ENCODE peak calls at places on chromosomes 6 and 20, in six cellular contexts. L, Q, U, D, K and H are unnamed samples.
A peak's percentile ranks its signal among the peaks of the same experiment; 100 is the strongest.

GRCh38 chr20:10427060-10427692 is 6.8 kb downstream of the MKKS start:
- DNase-seq in U (peak; percentile 76), K (peak; percentile 69), L (no peak), D (peak; percentile 14), Q (no peak), H (no peak)

GRCh38 chr6:25449774-25450173 is 170.6 kb downstream of the CARMIL1 start:
- DNase-seq in Q (no peak), K (peak; percentile 14), D (no peak), U (no peak), L (no peak), H (no peak)

GRCh38 chr6:29809249-29809648 is 18.4 kb upstream of the HLA-G start:
- DNase-seq in K (no peak), D (no peak), L (no peak), U (no peak), Q (no peak), H (no peak)

GRCh38 chr6:108294787-108295625 is at the start of gene AFG1L:
- DNase-seq in K (peak; percentile 87), Q (peak; percentile 89), L (peak; percentile 86), D (peak; percentile 83), U (peak; percentile 93), H (peak; percentile 82)

GRCh38 chr20:31517373-31517772 is 3.1 kb downstream of the HM13 start:
- DNase-seq in D (no peak), K (peak; percentile 45), L (no peak), Q (no peak), U (peak; percentile 71), H (no peak)

GRCh38 chr6:165987483-165988305 is 180.0 kb downstream of the TBXT start:
- DNase-seq in Q (no peak), L (no peak), U (peak; percentile 62), K (peak; percentile 92), D (no peak), H (no peak)

GRCh38 chr20:63273635-63274380 is 1.2 kb downstream of the ARFGAP1 start:
- DNase-seq in D (no peak), U (peak; percentile 74), Q (no peak), K (peak; percentile 84), L (no peak), H (no peak)

GRCh38 chr20:60589624-60590023 is 631.4 kb downstream of the CDH26 start:
- DNase-seq in L (no peak), K (no peak), U (peak; percentile 34), Q (no peak), D (no peak), H (peak; percentile 46)

GRCh38 chr6:137697267-137697938 is 169.7 kb upstream of the TNFAIP3 start:
- DNase-seq in U (peak; percentile 71), Q (no peak), L (no peak), K (peak; percentile 45), D (no peak), H (no peak)
- TF ChIP-seq CTCF in U (peak; percentile 14), Q (no peak), L (no peak), K (no peak), D (no peak), H (no peak)

GRCh38 chr6:131631625-131632284 is 3.7 kb upstream of the MED23 start:
- DNase-seq in Q (no peak), U (no peak), K (no peak), D (no peak), L (no peak), H (no peak)

GRCh38 chr6:131628726-131629125 is 684 bp upstream of the MED23 start:
- DNase-seq in Q (no peak), D (no peak), L (no peak), K (no peak), U (no peak), H (no peak)

GRCh38 chr6:131629656-131630055 is 1.6 kb upstream of the MED23 start:
- DNase-seq in U (no peak), D (no peak), K (no peak), Q (no peak), L (no peak), H (no peak)

DNA sequence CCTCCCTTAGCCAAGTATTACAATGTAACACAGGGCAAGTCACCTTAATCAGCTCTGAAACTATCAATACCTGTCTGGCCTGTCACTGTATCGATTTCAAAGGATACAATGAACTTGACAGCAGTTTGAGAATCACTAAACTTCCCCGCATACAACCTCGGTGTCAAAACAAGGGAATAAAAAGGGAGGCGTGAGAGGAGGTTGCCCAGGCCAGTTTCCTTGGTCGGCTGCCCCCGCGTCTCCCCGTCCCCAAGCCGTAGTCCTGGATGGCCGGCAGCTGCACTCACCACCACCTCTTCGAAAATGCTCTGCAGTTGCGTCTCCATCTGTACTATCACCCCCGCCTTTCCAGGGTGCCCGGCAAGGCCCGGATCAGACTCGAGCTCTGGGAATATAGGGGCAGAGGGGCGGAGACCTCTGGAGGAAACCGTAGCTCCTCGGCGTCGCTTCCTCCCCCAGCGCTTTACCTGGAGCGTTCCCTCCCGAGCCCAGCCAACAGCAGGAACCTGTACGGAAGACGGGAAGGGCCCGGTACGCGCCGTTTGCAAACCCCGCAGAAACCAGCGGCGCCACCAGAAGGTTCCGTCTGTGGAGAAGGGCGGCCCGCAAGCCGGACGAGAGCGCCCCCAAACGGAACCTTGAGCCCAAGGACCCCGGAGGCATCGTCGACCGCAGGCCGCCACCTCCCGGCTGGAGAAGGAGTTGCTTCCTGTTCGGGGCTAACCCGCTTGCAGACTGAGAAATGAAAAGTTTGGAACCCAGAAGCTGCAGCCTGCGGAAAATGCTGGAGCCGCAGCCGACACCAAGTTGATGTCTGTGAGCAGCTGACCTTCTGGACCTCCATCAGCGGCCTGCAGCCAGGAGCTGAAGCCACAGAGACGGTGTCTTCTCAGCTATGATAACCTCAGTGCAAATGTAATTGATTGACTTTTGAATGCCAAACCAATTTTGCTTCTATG is at the start of gene MED23:
- DNase-seq in K (peak; percentile 93), U (peak; percentile 97), D (peak; percentile 97), L (peak; percentile 87), Q (peak; percentile 98), H (peak; percentile 98)
- TF ChIP-seq CTCF in K (peak; percentile 100), U (peak; percentile 99), D (peak; percentile 99), L (peak; percentile 99), Q (peak; percentile 62), H (peak; percentile 85)

GRCh38 chr6:11747021-11747420 is 31.6 kb downstream of the ADTRP start:
- DNase-seq in U (no peak), D (no peak), K (peak; percentile 12), Q (no peak), L (no peak), H (no peak)

GRCh38 chr6:11744753-11745152 is 33.9 kb downstream of the ADTRP start:
- DNase-seq in U (peak; percentile 50), K (peak; percentile 52), D (no peak), L (no peak), Q (no peak), H (no peak)

GRCh38 chr6:11750682-11751081 is 27.9 kb downstream of the ADTRP start:
- DNase-seq in K (peak; percentile 23), Q (no peak), U (peak; percentile 64), D (no peak), L (no peak), H (no peak)

GRCh38 chr6:11752350-11752749 is 26.3 kb downstream of the ADTRP start:
- DNase-seq in D (no peak), U (no peak), Q (no peak), K (no peak), L (no peak), H (no peak)

DNA sequence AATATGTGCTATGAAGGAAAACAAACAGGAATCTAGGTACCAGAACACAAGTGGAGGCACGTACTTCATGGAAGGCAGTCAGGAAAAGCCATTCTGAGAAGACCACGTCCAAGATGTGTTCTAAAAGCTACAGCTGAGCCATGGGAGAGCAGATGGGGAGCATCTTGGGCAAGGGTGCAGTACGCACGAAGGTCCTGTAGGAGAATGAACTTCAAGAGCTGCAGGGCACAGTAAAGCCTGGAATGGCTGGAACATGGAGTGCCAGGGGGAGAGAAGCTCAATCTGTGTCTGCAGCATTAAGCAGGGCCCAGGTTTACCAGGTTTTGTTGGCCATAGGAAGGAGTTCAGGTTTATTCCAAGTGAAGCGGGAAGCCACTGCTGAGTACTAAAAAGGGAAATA is 30.0 kb downstream of the ADTRP start:
- DNase-seq in D (no peak), L (no peak), Q (no peak), K (no peak), U (no peak), H (no peak)
- TF ChIP-seq CTCF in D (no peak), L (no peak), Q (no peak), K (peak; percentile 25), U (no peak), H (no peak)

GRCh38 chr6:91428953-91429560 is 842.2 kb upstream of the MAP3K7 start:
- DNase-seq in D (no peak), K (no peak), Q (no peak), L (no peak), U (no peak), H (no peak)
- TF ChIP-seq CTCF in D (no peak), K (no peak), Q (no peak), L (no peak), U (no peak), H (peak; percentile 66)

DNA sequence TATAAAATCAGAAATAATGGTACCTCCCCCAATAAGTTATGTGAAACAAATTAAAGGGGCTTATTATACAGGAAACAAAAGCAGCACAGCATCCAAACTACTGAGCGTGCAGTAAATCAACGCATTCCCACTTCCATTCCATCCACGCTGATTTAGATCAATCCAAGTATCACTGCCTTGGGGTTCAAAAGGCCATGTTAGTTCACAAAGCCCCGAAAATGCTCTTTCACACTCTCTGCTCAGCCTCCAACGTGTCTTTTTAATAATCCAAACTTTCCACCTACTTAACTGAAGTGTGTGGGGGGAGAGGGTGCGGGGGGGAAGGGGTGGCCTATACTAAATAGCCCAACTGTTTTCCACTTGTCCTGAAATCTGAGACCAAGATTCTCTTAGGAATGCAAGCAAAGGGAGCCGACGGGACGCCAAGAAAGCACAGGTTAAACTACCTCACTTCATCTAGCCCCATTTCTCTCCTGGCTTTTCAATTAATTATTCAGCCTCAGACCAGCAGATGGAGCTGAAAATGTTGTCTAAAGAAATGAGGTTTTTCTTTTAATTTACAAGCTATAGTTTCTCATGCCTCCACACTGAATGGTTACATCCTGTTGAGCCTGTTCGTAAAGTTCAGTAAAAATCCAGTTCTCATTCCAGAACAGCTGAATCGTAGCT is 1.1 kb upstream of the NXT1 start:
- DNase-seq in D (no peak), L (peak; percentile 45), U (no peak), Q (no peak), K (no peak), H (no peak)
- TF ChIP-seq CTCF in D (peak; percentile 85), L (no peak), U (peak; percentile 51), Q (no peak), K (peak; percentile 45), H (peak; percentile 29)